ENCODE peak calls at places on chromosome 1, in six cellular contexts. Y, R, C, L, J and W are unnamed samples.

GRCh38 chr1:232555581-232556189 is 74.2 kb downstream of the SIPA1L2 start:
- DNase-seq in Y (no peak), R (no peak), C (no peak), L (no peak), J (no peak), W (no peak)

GRCh38 chr1:205939690-205940330 is 3.4 kb downstream of the SLC26A9 start:
- DNase-seq in Y (no peak), R (no peak), C (no peak), L (no peak), J (no peak), W (no peak)

GRCh38 chr1:234772345-234773147 is 162.6 kb upstream of the IRF2BP2 start:
- DNase-seq in Y (peak), R (no peak), C (peak), L (peak), J (peak), W (no peak)

GRCh38 chr1:169964206-169964605 is 70.5 kb upstream of the SCYL3 start:
- DNase-seq in Y (no peak), R (no peak), C (no peak), L (no peak), J (no peak), W (no peak)

GRCh38 chr1:234611799-234612351 is 1.9 kb upstream of the IRF2BP2 start:
- DNase-seq in Y (peak), R (peak), C (no peak), L (no peak), J (no peak), W (no peak)

GRCh38 chr1:194347184-194347583 is 1160.8 kb upstream of the B3GALT2 start:
- DNase-seq in Y (no peak), R (no peak), C (no peak), L (no peak), J (no peak), W (no peak)

GRCh38 chr1:210400043-210400840 is 71.5 kb downstream of the HHAT start:
- DNase-seq in Y (peak), R (peak), C (peak), L (no peak), J (peak), W (no peak)

GRCh38 chr1:178579095-178579494 is 66.2 kb downstream of the TEX35 start:
- DNase-seq in Y (no peak), R (no peak), C (no peak), L (no peak), J (no peak), W (no peak)

GRCh38 chr1:29550119-29550841 is 314.0 kb downstream of the PTPRU start:
- DNase-seq in Y (peak), R (no peak), C (no peak), L (no peak), J (no peak), W (no peak)

GRCh38 chr1:203219934-203220333 is 9.5 kb downstream of the CHIT1 start:
- DNase-seq in Y (no peak), R (no peak), C (no peak), L (no peak), J (no peak), W (no peak)

GRCh38 chr1:54784066-54784465 is 17.1 kb downstream of the TTC22 start:
- DNase-seq in Y (no peak), R (no peak), C (no peak), L (no peak), J (no peak), W (no peak)

GRCh38 chr1:31633117-31633516 is 11.6 kb downstream of the PEF1 start:
- DNase-seq in Y (no peak), R (no peak), C (no peak), L (no peak), J (no peak), W (no peak)

GRCh38 chr1:183604048-183604808 is 14.0 kb upstream of the NCF2 start:
- DNase-seq in Y (no peak), R (no peak), C (peak), L (no peak), J (no peak), W (no peak)

GRCh38 chr1:112522621-112523020 is 13.9 kb downstream of the WNT2B start:
- DNase-seq in Y (no peak), R (no peak), C (peak), L (no peak), J (peak), W (no peak)

GRCh38 chr1:219710529-219711194 is 97.8 kb upstream of the ZC3H11B start:
- DNase-seq in Y (no peak), R (no peak), C (peak), L (no peak), J (peak), W (no peak)

GRCh38 chr1:82801151-82801550 is 1000.4 kb downstream of the ADGRL2 start:
- DNase-seq in Y (no peak), R (no peak), C (no peak), L (no peak), J (no peak), W (no peak)

GRCh38 chr1:90502194-90502593 is 214.9 kb downstream of the BARHL2 start:
- DNase-seq in Y (no peak), R (no peak), C (no peak), L (no peak), J (no peak), W (no peak)

GRCh38 chr1:158177705-158178450 is 2.8 kb upstream of the CD1D start:
- DNase-seq in Y (peak), R (peak), C (peak), L (no peak), J (peak), W (no peak)

GRCh38 chr1:165144757-165145397 is 211.6 kb downstream of the LMX1A start:
- DNase-seq in Y (peak), R (peak), C (peak), L (no peak), J (peak), W (no peak)

GRCh38 chr1:177948336-177948972 is 21.4 kb downstream of the SEC16B start:
- DNase-seq in Y (peak), R (peak), C (peak), L (no peak), J (peak), W (peak)

GRCh38 chr1:4931486-4931885 is 277.1 kb downstream of the AJAP1 start:
- DNase-seq in Y (no peak), R (no peak), C (no peak), L (no peak), J (no peak), W (peak)